ENCODE peak calls at places on chromosomes 11 and 22, in five cellular contexts. One of them, this sample, is unnamed.

GRCh38 chr22:46055851-46056168 is 78.8 kb upstream of the WNT7B start:
- DNase-seq in HEK293T: no peak
- DNase-seq in NCI-H774: no peak
- DNase-seq in NCI-H1092 treated with DMSO at 0.1 percent for 48 hours: no peak
- DNase-seq in activated naive CD4-positive, alpha-beta T cell treated with anti-CD3 and anti-CD28 coated beads for 36 hours: no peak
- DNase-seq in this sample: no peak

GRCh38 chr22:44254811-44255210 is 57.9 kb downstream of the SHISAL1 start:
- DNase-seq in HEK293T: no peak
- DNase-seq in NCI-H774: no peak
- DNase-seq in NCI-H1092 treated with DMSO at 0.1 percent for 48 hours: no peak
- DNase-seq in activated naive CD4-positive, alpha-beta T cell treated with anti-CD3 and anti-CD28 coated beads for 36 hours: no peak
- DNase-seq in this sample: no peak

GRCh38 chr11:65932558-65932919 is 12.7 kb upstream of the TSGA10IP start:
- DNase-seq in HEK293T: peak
- DNase-seq in NCI-H774: no peak
- DNase-seq in NCI-H1092 treated with DMSO at 0.1 percent for 48 hours: no peak
- DNase-seq in activated naive CD4-positive, alpha-beta T cell treated with anti-CD3 and anti-CD28 coated beads for 36 hours: no peak
- DNase-seq in this sample: no peak

GRCh38 chr11:64128255-64129006 is 37.5 kb downstream of the MACROD1 start:
- DNase-seq in HEK293T: no peak
- DNase-seq in NCI-H774: no peak
- DNase-seq in NCI-H1092 treated with DMSO at 0.1 percent for 48 hours: no peak
- DNase-seq in activated naive CD4-positive, alpha-beta T cell treated with anti-CD3 and anti-CD28 coated beads for 36 hours: no peak
- DNase-seq in this sample: no peak

GRCh38 chr11:102010776-102011500 is 36.3 kb upstream of the CFAP300 start:
- DNase-seq in HEK293T: peak
- DNase-seq in NCI-H774: no peak
- DNase-seq in NCI-H1092 treated with DMSO at 0.1 percent for 48 hours: no peak
- DNase-seq in activated naive CD4-positive, alpha-beta T cell treated with anti-CD3 and anti-CD28 coated beads for 36 hours: no peak
- DNase-seq in this sample: no peak

GRCh38 chr22:35777335-35777975 is 59.8 kb downstream of the APOL5 start:
- DNase-seq in HEK293T: no peak
- DNase-seq in NCI-H774: no peak
- DNase-seq in NCI-H1092 treated with DMSO at 0.1 percent for 48 hours: no peak
- DNase-seq in activated naive CD4-positive, alpha-beta T cell treated with anti-CD3 and anti-CD28 coated beads for 36 hours: no peak
- DNase-seq in this sample: no peak

GRCh38 chr11:12210200-12210599 is 99.8 kb downstream of the MICAL2 start:
- DNase-seq in HEK293T: no peak
- DNase-seq in NCI-H774: no peak
- DNase-seq in NCI-H1092 treated with DMSO at 0.1 percent for 48 hours: no peak
- DNase-seq in activated naive CD4-positive, alpha-beta T cell treated with anti-CD3 and anti-CD28 coated beads for 36 hours: no peak
- DNase-seq in this sample: no peak

GRCh38 chr11:105132716-105133511 is 6.7 kb downstream of the CARD18 start:
- DNase-seq in HEK293T: no peak
- DNase-seq in NCI-H774: no peak
- DNase-seq in NCI-H1092 treated with DMSO at 0.1 percent for 48 hours: no peak
- DNase-seq in activated naive CD4-positive, alpha-beta T cell treated with anti-CD3 and anti-CD28 coated beads for 36 hours: no peak
- DNase-seq in this sample: no peak

GRCh38 chr11:34269031-34269430 is 88.8 kb downstream of the ABTB2 start:
- DNase-seq in HEK293T: no peak
- DNase-seq in NCI-H774: no peak
- DNase-seq in NCI-H1092 treated with DMSO at 0.1 percent for 48 hours: no peak
- DNase-seq in activated naive CD4-positive, alpha-beta T cell treated with anti-CD3 and anti-CD28 coated beads for 36 hours: no peak
- DNase-seq in this sample: no peak

GRCh38 chr22:46641829-46642266 is 21.7 kb downstream of the GRAMD4 start:
- DNase-seq in HEK293T: no peak
- DNase-seq in NCI-H774: no peak
- DNase-seq in NCI-H1092 treated with DMSO at 0.1 percent for 48 hours: no peak
- DNase-seq in activated naive CD4-positive, alpha-beta T cell treated with anti-CD3 and anti-CD28 coated beads for 36 hours: no peak
- DNase-seq in this sample: no peak

GRCh38 chr11:130534525-130534924 is 86.1 kb downstream of the ADAMTS15 start:
- DNase-seq in HEK293T: no peak
- DNase-seq in NCI-H774: no peak
- DNase-seq in NCI-H1092 treated with DMSO at 0.1 percent for 48 hours: no peak
- DNase-seq in activated naive CD4-positive, alpha-beta T cell treated with anti-CD3 and anti-CD28 coated beads for 36 hours: no peak
- DNase-seq in this sample: no peak

GRCh38 chr11:89168396-89168795 is 9.3 kb upstream of the TYR start:
- DNase-seq in HEK293T: no peak
- DNase-seq in NCI-H774: no peak
- DNase-seq in NCI-H1092 treated with DMSO at 0.1 percent for 48 hours: no peak
- DNase-seq in activated naive CD4-positive, alpha-beta T cell treated with anti-CD3 and anti-CD28 coated beads for 36 hours: no peak
- DNase-seq in this sample: no peak

GRCh38 chr11:65842144-65842543 is 8.4 kb downstream of the SNX32 start:
- DNase-seq in HEK293T: no peak
- DNase-seq in NCI-H774: no peak
- DNase-seq in NCI-H1092 treated with DMSO at 0.1 percent for 48 hours: no peak
- DNase-seq in activated naive CD4-positive, alpha-beta T cell treated with anti-CD3 and anti-CD28 coated beads for 36 hours: no peak
- DNase-seq in this sample: no peak

GRCh38 chr11:7534030-7534378 is 20.2 kb downstream of the PPFIBP2 start:
- DNase-seq in HEK293T: no peak
- DNase-seq in NCI-H774: no peak
- DNase-seq in NCI-H1092 treated with DMSO at 0.1 percent for 48 hours: no peak
- DNase-seq in activated naive CD4-positive, alpha-beta T cell treated with anti-CD3 and anti-CD28 coated beads for 36 hours: no peak
- DNase-seq in this sample: no peak

GRCh38 chr11:70605846-70606245 is 207.5 kb downstream of the CTTN start:
- DNase-seq in HEK293T: no peak
- DNase-seq in NCI-H774: no peak
- DNase-seq in NCI-H1092 treated with DMSO at 0.1 percent for 48 hours: no peak
- DNase-seq in activated naive CD4-positive, alpha-beta T cell treated with anti-CD3 and anti-CD28 coated beads for 36 hours: no peak
- DNase-seq in this sample: no peak

GRCh38 chr11:112962854-112963367 is 1.7 kb downstream of the NCAM1 start:
- DNase-seq in HEK293T: peak
- DNase-seq in NCI-H774: peak
- DNase-seq in NCI-H1092 treated with DMSO at 0.1 percent for 48 hours: peak
- DNase-seq in activated naive CD4-positive, alpha-beta T cell treated with anti-CD3 and anti-CD28 coated beads for 36 hours: no peak
- DNase-seq in this sample: no peak

GRCh38 chr11:2441171-2441570 is 3.1 kb downstream of the TRPM5 start:
- DNase-seq in HEK293T: no peak
- DNase-seq in NCI-H774: no peak
- DNase-seq in NCI-H1092 treated with DMSO at 0.1 percent for 48 hours: no peak
- DNase-seq in activated naive CD4-positive, alpha-beta T cell treated with anti-CD3 and anti-CD28 coated beads for 36 hours: no peak
- DNase-seq in this sample: no peak

This sample was measured in activated CD8-positive, alpha-beta T cell treated with anti-CD3 and anti-CD28 coated beads, Interleukin-2, amount 10 ng/mL, durations not matched to agents 7 days and 5 days.